ENCODE peak calls at places on chromosomes 3 and 15, in ten cellular contexts. One of them, this sample, is unnamed.

GRCh38 chr3:107765524-107765923 is 242.8 kb downstream of the BBX start:
- DNase-seq in OCI-LY7: no peak
- DNase-seq in psoas muscle: no peak
- DNase-seq in heart left ventricle: no peak
- DNase-seq in cardiac muscle cell: no peak
- DNase-seq in AG04450: no peak
- DNase-seq in A549: no peak
- DNase-seq in cardiac fibroblast: no peak
- DNase-seq in neural progenitor cell: no peak
- DNase-seq in Caco-2: no peak
- DNase-seq in this sample: no peak

GRCh38 chr3:158683216-158683975 is 10.9 kb upstream of the LXN start:
- DNase-seq in OCI-LY7: no peak
- DNase-seq in psoas muscle: no peak
- DNase-seq in heart left ventricle: no peak
- DNase-seq in cardiac muscle cell: no peak
- DNase-seq in AG04450: no peak
- DNase-seq in A549: no peak
- DNase-seq in cardiac fibroblast: peak
- DNase-seq in neural progenitor cell: no peak
- DNase-seq in Caco-2: no peak
- DNase-seq in this sample: no peak

GRCh38 chr3:104397713-104398112 is 969.0 kb upstream of the ALCAM start:
- DNase-seq in OCI-LY7: no peak
- DNase-seq in psoas muscle: no peak
- DNase-seq in heart left ventricle: no peak
- DNase-seq in cardiac muscle cell: no peak
- DNase-seq in AG04450: no peak
- DNase-seq in A549: no peak
- DNase-seq in cardiac fibroblast: no peak
- DNase-seq in neural progenitor cell: no peak
- DNase-seq in Caco-2: no peak
- DNase-seq in this sample: no peak

GRCh38 chr3:12553921-12554391 is 2.9 kb upstream of the MKRN2 start:
- DNase-seq in OCI-LY7: peak
- DNase-seq in psoas muscle: peak
- DNase-seq in heart left ventricle: peak
- DNase-seq in cardiac muscle cell: no peak
- DNase-seq in AG04450: no peak
- DNase-seq in A549: no peak
- DNase-seq in cardiac fibroblast: peak
- DNase-seq in neural progenitor cell: peak
- DNase-seq in Caco-2: peak
- DNase-seq in this sample: peak

GRCh38 chr15:41887893-41888292 is 6.0 kb downstream of the SPTBN5 start:
- DNase-seq in OCI-LY7: no peak
- DNase-seq in psoas muscle: no peak
- DNase-seq in heart left ventricle: peak
- DNase-seq in cardiac muscle cell: no peak
- DNase-seq in AG04450: no peak
- DNase-seq in A549: no peak
- DNase-seq in cardiac fibroblast: no peak
- DNase-seq in neural progenitor cell: no peak
- DNase-seq in Caco-2: no peak
- DNase-seq in this sample: no peak

GRCh38 chr15:61339526-61339925 is 110.4 kb upstream of the RORA start:
- DNase-seq in OCI-LY7: no peak
- DNase-seq in psoas muscle: no peak
- DNase-seq in heart left ventricle: no peak
- DNase-seq in cardiac muscle cell: no peak
- DNase-seq in AG04450: no peak
- DNase-seq in A549: no peak
- DNase-seq in cardiac fibroblast: no peak
- DNase-seq in neural progenitor cell: no peak
- DNase-seq in Caco-2: no peak
- DNase-seq in this sample: no peak

GRCh38 chr3:163953526-163953925 is 1124.8 kb downstream of the SI start:
- DNase-seq in OCI-LY7: no peak
- DNase-seq in psoas muscle: no peak
- DNase-seq in heart left ventricle: no peak
- DNase-seq in cardiac muscle cell: no peak
- DNase-seq in AG04450: no peak
- DNase-seq in A549: no peak
- DNase-seq in cardiac fibroblast: no peak
- DNase-seq in neural progenitor cell: no peak
- DNase-seq in Caco-2: no peak
- DNase-seq in this sample: no peak

GRCh38 chr15:45548753-45549520 is 26.4 kb upstream of the SLC30A4 start:
- DNase-seq in OCI-LY7: no peak
- DNase-seq in psoas muscle: no peak
- DNase-seq in heart left ventricle: no peak
- DNase-seq in cardiac muscle cell: no peak
- DNase-seq in AG04450: no peak
- DNase-seq in A549: no peak
- DNase-seq in cardiac fibroblast: no peak
- DNase-seq in neural progenitor cell: no peak
- DNase-seq in Caco-2: no peak
- DNase-seq in this sample: no peak

GRCh38 chr3:99681512-99681911 is 43.1 kb downstream of the COL8A1 start:
- DNase-seq in OCI-LY7: no peak
- DNase-seq in psoas muscle: no peak
- DNase-seq in heart left ventricle: no peak
- DNase-seq in cardiac muscle cell: no peak
- DNase-seq in AG04450: no peak
- DNase-seq in A549: no peak
- DNase-seq in cardiac fibroblast: no peak
- DNase-seq in neural progenitor cell: no peak
- DNase-seq in Caco-2: no peak
- DNase-seq in this sample: no peak
- H3K4me3 ChIP-seq in OCI-LY7: no peak
- H3K4me3 ChIP-seq in psoas muscle: no peak
- H3K4me3 ChIP-seq in heart left ventricle: no peak
- H3K4me3 ChIP-seq in cardiac muscle cell: no peak
- H3K4me3 ChIP-seq in AG04450: no peak
- H3K4me3 ChIP-seq in A549: no peak
- H3K4me3 ChIP-seq in cardiac fibroblast: no peak
- H3K4me3 ChIP-seq in neural progenitor cell: no peak
- H3K4me3 ChIP-seq in Caco-2: no peak
- H3K4me3 ChIP-seq in this sample: no peak

GRCh38 chr3:29465836-29466235 is 185.0 kb downstream of the RBMS3 start:
- DNase-seq in OCI-LY7: no peak
- DNase-seq in psoas muscle: no peak
- DNase-seq in heart left ventricle: no peak
- DNase-seq in cardiac muscle cell: no peak
- DNase-seq in AG04450: peak
- DNase-seq in A549: no peak
- DNase-seq in cardiac fibroblast: peak
- DNase-seq in neural progenitor cell: no peak
- DNase-seq in Caco-2: no peak
- DNase-seq in this sample: no peak

GRCh38 chr3:29468150-29468549 is 187.3 kb downstream of the RBMS3 start:
- DNase-seq in OCI-LY7: no peak
- DNase-seq in psoas muscle: no peak
- DNase-seq in heart left ventricle: no peak
- DNase-seq in cardiac muscle cell: no peak
- DNase-seq in AG04450: no peak
- DNase-seq in A549: no peak
- DNase-seq in cardiac fibroblast: no peak
- DNase-seq in neural progenitor cell: no peak
- DNase-seq in Caco-2: no peak
- DNase-seq in this sample: no peak

GRCh38 chr3:29463306-29463705 is 182.4 kb downstream of the RBMS3 start:
- DNase-seq in OCI-LY7: no peak
- DNase-seq in psoas muscle: no peak
- DNase-seq in heart left ventricle: no peak
- DNase-seq in cardiac muscle cell: no peak
- DNase-seq in AG04450: no peak
- DNase-seq in A549: no peak
- DNase-seq in cardiac fibroblast: peak
- DNase-seq in neural progenitor cell: no peak
- DNase-seq in Caco-2: no peak
- DNase-seq in this sample: no peak

GRCh38 chr3:29466442-29466841 is 185.6 kb downstream of the RBMS3 start:
- DNase-seq in OCI-LY7: no peak
- DNase-seq in psoas muscle: no peak
- DNase-seq in heart left ventricle: no peak
- DNase-seq in cardiac muscle cell: no peak
- DNase-seq in AG04450: no peak
- DNase-seq in A549: no peak
- DNase-seq in cardiac fibroblast: no peak
- DNase-seq in neural progenitor cell: no peak
- DNase-seq in Caco-2: no peak
- DNase-seq in this sample: no peak
- TF ChIP-seq CTCF in OCI-LY7: no peak
- TF ChIP-seq CTCF in psoas muscle: no peak
- TF ChIP-seq CTCF in heart left ventricle: no peak
- TF ChIP-seq CTCF in cardiac muscle cell: no peak
- TF ChIP-seq CTCF in AG04450: no peak
- TF ChIP-seq CTCF in A549: no peak
- TF ChIP-seq CTCF in cardiac fibroblast: no peak
- TF ChIP-seq CTCF in neural progenitor cell: no peak
- TF ChIP-seq CTCF in Caco-2: no peak
- TF ChIP-seq CTCF in this sample: no peak

DNA sequence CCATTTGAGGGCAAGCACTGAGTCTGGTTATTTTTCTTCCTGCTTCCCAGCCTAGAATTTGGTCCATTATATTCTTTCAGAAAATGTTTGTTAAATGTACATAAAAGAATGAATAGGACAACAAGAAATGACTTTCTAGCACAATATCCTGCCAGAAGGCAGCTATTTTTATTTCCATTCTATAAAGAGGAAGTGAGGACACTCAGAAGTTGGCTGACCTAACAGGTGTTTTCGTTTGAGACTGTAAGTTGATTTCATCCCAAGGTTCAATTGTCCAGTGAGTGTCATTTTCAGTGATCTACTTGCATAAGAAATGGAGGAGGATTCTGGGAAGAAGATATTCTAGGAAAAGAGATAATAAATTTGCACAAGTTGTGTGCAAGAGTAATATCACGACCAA is 191.9 kb upstream of the POU1F1 start:
- DNase-seq in OCI-LY7: peak
- DNase-seq in psoas muscle: no peak
- DNase-seq in heart left ventricle: no peak
- DNase-seq in cardiac muscle cell: no peak
- DNase-seq in AG04450: no peak
- DNase-seq in A549: no peak
- DNase-seq in cardiac fibroblast: no peak
- DNase-seq in neural progenitor cell: no peak
- DNase-seq in Caco-2: no peak
- DNase-seq in this sample: no peak
- H3K4me3 ChIP-seq in OCI-LY7: no peak
- H3K4me3 ChIP-seq in psoas muscle: no peak
- H3K4me3 ChIP-seq in heart left ventricle: no peak
- H3K4me3 ChIP-seq in cardiac muscle cell: no peak
- H3K4me3 ChIP-seq in AG04450: no peak
- H3K4me3 ChIP-seq in A549: no peak
- H3K4me3 ChIP-seq in cardiac fibroblast: no peak
- H3K4me3 ChIP-seq in neural progenitor cell: no peak
- H3K4me3 ChIP-seq in Caco-2: no peak
- H3K4me3 ChIP-seq in this sample: no peak

GRCh38 chr15:91941871-91942270 is 88.4 kb downstream of the SLCO3A1 start:
- DNase-seq in OCI-LY7: no peak
- DNase-seq in psoas muscle: no peak
- DNase-seq in heart left ventricle: no peak
- DNase-seq in cardiac muscle cell: no peak
- DNase-seq in AG04450: no peak
- DNase-seq in A549: no peak
- DNase-seq in cardiac fibroblast: peak
- DNase-seq in neural progenitor cell: no peak
- DNase-seq in Caco-2: no peak
- DNase-seq in this sample: no peak
- TF ChIP-seq CTCF in OCI-LY7: peak
- TF ChIP-seq CTCF in psoas muscle: no peak
- TF ChIP-seq CTCF in heart left ventricle: peak
- TF ChIP-seq CTCF in cardiac muscle cell: no peak
- TF ChIP-seq CTCF in AG04450: no peak
- TF ChIP-seq CTCF in A549: peak
- TF ChIP-seq CTCF in cardiac fibroblast: no peak
- TF ChIP-seq CTCF in neural progenitor cell: no peak
- TF ChIP-seq CTCF in Caco-2: no peak
- TF ChIP-seq CTCF in this sample: peak

DNA sequence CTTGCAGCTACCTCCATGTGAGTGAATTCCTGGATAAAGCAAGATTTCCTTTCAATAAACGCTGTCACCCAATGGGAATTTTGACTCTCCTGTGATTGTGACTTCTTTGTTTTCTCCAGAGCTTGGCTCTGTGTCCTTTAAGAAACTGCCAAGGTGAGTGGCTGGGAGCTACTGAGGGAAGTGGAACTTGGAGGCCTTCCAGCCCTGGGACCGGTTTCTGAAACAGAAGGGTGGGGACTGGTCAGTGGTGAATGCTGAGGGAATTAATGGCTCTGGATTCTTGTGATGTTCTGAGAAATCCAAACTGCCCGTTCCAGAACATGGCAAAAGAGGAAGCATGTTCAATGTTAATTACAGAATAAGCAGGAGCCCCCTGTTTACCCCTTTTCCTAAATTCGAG is 41.1 kb upstream of the MYZAP start:
- DNase-seq in OCI-LY7: no peak
- DNase-seq in psoas muscle: peak
- DNase-seq in heart left ventricle: peak
- DNase-seq in cardiac muscle cell: no peak
- DNase-seq in AG04450: no peak
- DNase-seq in A549: no peak
- DNase-seq in cardiac fibroblast: peak
- DNase-seq in neural progenitor cell: no peak
- DNase-seq in Caco-2: no peak
- DNase-seq in this sample: no peak
- H3K4me3 ChIP-seq in OCI-LY7: no peak
- H3K4me3 ChIP-seq in psoas muscle: no peak
- H3K4me3 ChIP-seq in heart left ventricle: no peak
- H3K4me3 ChIP-seq in cardiac muscle cell: no peak
- H3K4me3 ChIP-seq in AG04450: no peak
- H3K4me3 ChIP-seq in A549: no peak
- H3K4me3 ChIP-seq in cardiac fibroblast: no peak
- H3K4me3 ChIP-seq in neural progenitor cell: no peak
- H3K4me3 ChIP-seq in Caco-2: no peak
- H3K4me3 ChIP-seq in this sample: no peak

GRCh38 chr15:49901867-49902775 is 216.9 kb downstream of the ATP8B4 start:
- DNase-seq in OCI-LY7: no peak
- DNase-seq in psoas muscle: no peak
- DNase-seq in heart left ventricle: no peak
- DNase-seq in cardiac muscle cell: no peak
- DNase-seq in AG04450: no peak
- DNase-seq in A549: no peak
- DNase-seq in cardiac fibroblast: peak
- DNase-seq in neural progenitor cell: no peak
- DNase-seq in Caco-2: no peak
- DNase-seq in this sample: no peak
- TF ChIP-seq CTCF in OCI-LY7: peak
- TF ChIP-seq CTCF in psoas muscle: peak
- TF ChIP-seq CTCF in heart left ventricle: peak
- TF ChIP-seq CTCF in cardiac muscle cell: peak
- TF ChIP-seq CTCF in AG04450: peak
- TF ChIP-seq CTCF in A549: peak
- TF ChIP-seq CTCF in cardiac fibroblast: peak
- TF ChIP-seq CTCF in neural progenitor cell: no peak
- TF ChIP-seq CTCF in Caco-2: no peak
- TF ChIP-seq CTCF in this sample: no peak